ENCODE peak calls at places on chromosomes 1 and 21, in ten cellular contexts. E is lung microvascular endothelial cell; O is keratinocyte; A is activated CD4-positive, alpha-beta T cell treated with anti-CD3 and anti-CD28 coated beads, Interleukin-2, amount 50 U/mL, for 4 hours; K is putamen; P is right cardiac atrium; Z is fibroblast of the aortic adventitia; L is activated T-cell treated with anti-CD3 and anti-CD28 coated beads for 24 hours; M is HS-27A; N is activated gamma-delta T cell. V is an unnamed sample.

GRCh38 chr1:63891211-63891610 is 117.4 kb downstream of the ROR1 start:
- DNase-seq in E (no peak), O (no peak), A (no peak), K (no peak), P (no peak), Z (no peak), L (no peak), M (no peak), N (no peak), V (no peak)

GRCh38 chr1:200162258-200162657 is 134.7 kb downstream of the NR5A2 start:
- DNase-seq in E (no peak), O (no peak), A (no peak), K (no peak), P (no peak), Z (no peak), L (no peak), M (no peak), N (no peak), V (no peak)

GRCh38 chr21:21232320-21232719 is 234.1 kb downstream of the NCAM2 start:
- DNase-seq in E (no peak), O (no peak), A (no peak), K (peak), P (no peak), Z (peak), L (no peak), M (no peak), N (no peak), V (no peak)

GRCh38 chr1:13779930-13780329 is 79.9 kb downstream of the PRDM2 start:
- DNase-seq in E (no peak), O (no peak), A (no peak), K (no peak), P (no peak), Z (peak), L (no peak), M (no peak), N (no peak), V (no peak)

GRCh38 chr1:185338719-185339622 is 21.9 kb upstream of the IVNS1ABP start:
- DNase-seq in E (peak), O (no peak), A (no peak), K (no peak), P (peak), Z (no peak), L (peak), M (no peak), N (no peak), V (peak)

GRCh38 chr21:43766734-43767497 is 9.2 kb downstream of the CSTB start:
- DNase-seq in E (no peak), O (no peak), A (no peak), K (no peak), P (no peak), Z (no peak), L (no peak), M (no peak), N (no peak), V (no peak)

GRCh38 chr1:54401799-54402198 is 4.4 kb downstream of the SSBP3 start:
- DNase-seq in E (no peak), O (no peak), A (no peak), K (no peak), P (no peak), Z (no peak), L (no peak), M (no peak), N (no peak), V (no peak)

GRCh38 chr1:235513495-235514366 is 9.5 kb upstream of the B3GALNT2 start:
- DNase-seq in E (peak), O (peak), A (no peak), K (peak), P (no peak), Z (peak), L (peak), M (peak), N (no peak), V (no peak)

V was measured in left cardiac atrium.